ENCODE peak calls at places on chromosomes 1 and 21, in eight cellular contexts. J is T-cell; G is hypothalamus; S is astrocyte of the cerebellum; R is NCI-H1092; N is activated naive CD4-positive, alpha-beta T cell treated with Interleukin-2 at 50 U/mL for 16 hours; T is M059J; I is H54. H is an unnamed sample.

GRCh38 chr1:58250587-58250948 is 296.0 kb downstream of the OMA1 start:
- DNase-seq in T (no peak), S (no peak), I (no peak), N (no peak), G (no peak), J (no peak), R (no peak), H (no peak)

GRCh38 chr1:194535369-194535768 is 1349.0 kb upstream of the B3GALT2 start:
- DNase-seq in N (no peak), T (peak), S (no peak), J (no peak), I (no peak), G (no peak), R (no peak), H (no peak)

GRCh38 chr1:3380465-3380864 is 74.0 kb upstream of the ARHGEF16 start:
- DNase-seq in R (no peak), S (no peak), G (no peak), T (no peak), N (no peak), I (no peak), J (no peak), H (no peak)

GRCh38 chr1:203462878-203463277 is 12.7 kb upstream of the PRELP start:
- DNase-seq in J (no peak), T (peak), R (no peak), G (no peak), N (no peak), I (peak), S (no peak), H (peak)

GRCh38 chr1:9852410-9853301 is 28.9 kb upstream of the CLSTN1 start:
- DNase-seq in G (no peak), S (peak), R (no peak), I (no peak), T (peak), J (no peak), N (no peak), H (peak)

GRCh38 chr21:45809421-45809820 is 165.9 kb downstream of the PCBP3 start:
- DNase-seq in T (no peak), G (no peak), S (no peak), R (no peak), J (no peak), N (no peak), I (no peak), H (no peak)

GRCh38 chr1:38812981-38813380 is 46.6 kb downstream of the RRAGC start:
- DNase-seq in G (no peak), S (no peak), J (no peak), N (no peak), R (no peak), I (no peak), T (no peak), H (no peak)

GRCh38 chr1:45172015-45172414 is 34.4 kb downstream of the ZSWIM5 start:
- DNase-seq in G (no peak), S (no peak), N (no peak), I (no peak), J (no peak), T (no peak), R (no peak), H (no peak)

GRCh38 chr1:43705334-43705733 is 2.0 kb upstream of the ST3GAL3 start:
- DNase-seq in S (no peak), R (no peak), N (no peak), T (no peak), G (no peak), J (no peak), I (no peak), H (no peak)

GRCh38 chr1:34367954-34368353 is 191.2 kb downstream of the C1orf94 start:
- DNase-seq in N (no peak), R (no peak), T (no peak), S (no peak), J (no peak), I (no peak), G (no peak), H (no peak)

GRCh38 chr1:117817629-117818028 is 111.8 kb downstream of the GDAP2 start:
- DNase-seq in R (no peak), I (no peak), S (no peak), T (no peak), J (no peak), N (no peak), G (no peak), H (no peak)

GRCh38 chr1:8533124-8533523 is 215.2 kb downstream of the SLC45A1 start:
- DNase-seq in N (no peak), I (no peak), T (no peak), R (no peak), G (no peak), J (no peak), S (no peak), H (no peak)

GRCh38 chr1:154325583-154326545 is 539 bp downstream of the ATP8B2 start:
- DNase-seq in G (peak), S (peak), R (no peak), N (peak), J (peak), T (peak), I (peak), H (peak)

GRCh38 chr1:66725885-66726665 is 26.2 kb upstream of the DYNLT5 start:
- DNase-seq in I (no peak), G (peak), T (peak), N (peak), J (peak), R (peak), S (peak), H (peak)

GRCh38 chr1:91501527-91501859 is 842 bp downstream of the CDC7 start:
- DNase-seq in J (no peak), N (no peak), T (no peak), S (peak), I (peak), R (no peak), G (no peak), H (no peak)

GRCh38 chr1:214453109-214453722 is 98.2 kb downstream of the PTPN14 start:
- DNase-seq in J (no peak), I (no peak), N (no peak), G (no peak), R (no peak), S (no peak), T (peak), H (no peak)

GRCh38 chr1:168362991-168363390 is 82.3 kb downstream of the TBX19 start:
- DNase-seq in I (no peak), S (no peak), R (no peak), G (no peak), N (peak), T (no peak), J (peak), H (no peak)

GRCh38 chr1:241592273-241592958 is 47.8 kb downstream of the CHML start:
- DNase-seq in J (no peak), I (no peak), T (peak), R (no peak), S (no peak), G (no peak), N (no peak), H (no peak)

GRCh38 chr1:34360574-34360973 is 183.9 kb downstream of the C1orf94 start:
- DNase-seq in R (no peak), J (no peak), I (peak), N (no peak), S (no peak), T (peak), G (no peak), H (no peak)

GRCh38 chr1:25549273-25550154 is 6.1 kb downstream of the LDLRAP1 start:
- DNase-seq in N (peak), J (peak), I (peak), S (no peak), R (no peak), G (no peak), T (peak), H (no peak)

GRCh38 chr1:110285316-110285715 is 53.9 kb upstream of the RBM15 start:
- DNase-seq in S (no peak), G (no peak), R (no peak), T (no peak), N (no peak), I (no peak), J (no peak), H (no peak)

GRCh38 chr1:222889445-222889844 is 74.6 kb downstream of the DISP1 start:
- DNase-seq in R (no peak), T (peak), J (no peak), S (no peak), I (no peak), N (no peak), G (no peak), H (no peak)

GRCh38 chr1:30899577-30900389 is 8.8 kb downstream of the SDC3 start:
- DNase-seq in J (no peak), I (no peak), T (no peak), G (no peak), S (no peak), R (no peak), N (no peak), H (no peak)

GRCh38 chr1:89912073-89912472 is 82.8 kb upstream of the ZNF326 start:
- DNase-seq in G (no peak), S (no peak), J (no peak), R (no peak), I (no peak), T (peak), N (no peak), H (no peak)

GRCh38 chr1:20715406-20715805 is 2.4 kb downstream of the KIF17 start:
- DNase-seq in N (no peak), R (no peak), J (no peak), T (no peak), I (no peak), S (no peak), G (no peak), H (no peak)

GRCh38 chr1:50970927-50971582 is 1.0 kb downstream of the CDKN2C start:
- DNase-seq in I (no peak), J (no peak), S (no peak), T (peak), R (no peak), N (no peak), G (no peak), H (no peak)

GRCh38 chr1:162271972-162272371 is 104.7 kb downstream of the SPATA46 start:
- DNase-seq in G (no peak), J (no peak), R (no peak), N (no peak), T (no peak), S (no peak), I (no peak), H (no peak)